ENCODE peak calls at places on chromosomes 5 and 9, in six cellular contexts. One of them, this sample, is unnamed.

GRCh38 chr5:80216096-80216495 is 39.8 kb downstream of the SERINC5 start:
- DNase-seq in stimulated activated CD4-positive, alpha-beta T cell treated with anti-CD3 and anti-CD28 coated beads, Interleukin-2, amount 100 ng/mL, for 48 hours: no peak
- DNase-seq in chondrocyte: no peak
- DNase-seq in stimulated activated CD8-positive, alpha-beta memory T cell treated with anti-CD3 and anti-CD28 coated beads, Interleukin-2, amount 100 ng/mL, for 1 hour: no peak
- DNase-seq in T follicular helper cell: no peak
- DNase-seq in HCT116: no peak
- DNase-seq in this sample: no peak

GRCh38 chr5:130324953-130325671 is 420.8 kb downstream of the CHSY3 start:
- DNase-seq in stimulated activated CD4-positive, alpha-beta T cell treated with anti-CD3 and anti-CD28 coated beads, Interleukin-2, amount 100 ng/mL, for 48 hours: no peak
- DNase-seq in HCT116: no peak
- DNase-seq in T follicular helper cell: no peak
- DNase-seq in chondrocyte: no peak
- DNase-seq in stimulated activated CD8-positive, alpha-beta memory T cell treated with anti-CD3 and anti-CD28 coated beads, Interleukin-2, amount 100 ng/mL, for 1 hour: no peak
- DNase-seq in this sample: no peak

GRCh38 chr9:38338359-38339014 is 54.0 kb upstream of the ALDH1B1 start:
- DNase-seq in T follicular helper cell: no peak
- DNase-seq in chondrocyte: no peak
- DNase-seq in HCT116: no peak
- DNase-seq in stimulated activated CD8-positive, alpha-beta memory T cell treated with anti-CD3 and anti-CD28 coated beads, Interleukin-2, amount 100 ng/mL, for 1 hour: no peak
- DNase-seq in stimulated activated CD4-positive, alpha-beta T cell treated with anti-CD3 and anti-CD28 coated beads, Interleukin-2, amount 100 ng/mL, for 48 hours: no peak
- DNase-seq in this sample: no peak

GRCh38 chr5:92939428-92939827 is 641.6 kb downstream of the NR2F1-AS1 start:
- DNase-seq in stimulated activated CD8-positive, alpha-beta memory T cell treated with anti-CD3 and anti-CD28 coated beads, Interleukin-2, amount 100 ng/mL, for 1 hour: no peak
- DNase-seq in stimulated activated CD4-positive, alpha-beta T cell treated with anti-CD3 and anti-CD28 coated beads, Interleukin-2, amount 100 ng/mL, for 48 hours: no peak
- DNase-seq in HCT116: no peak
- DNase-seq in T follicular helper cell: no peak
- DNase-seq in chondrocyte: no peak
- DNase-seq in this sample: no peak

GRCh38 chr5:133456933-133457402 is 155.4 kb downstream of the FSTL4 start:
- DNase-seq in T follicular helper cell: no peak
- DNase-seq in stimulated activated CD8-positive, alpha-beta memory T cell treated with anti-CD3 and anti-CD28 coated beads, Interleukin-2, amount 100 ng/mL, for 1 hour: no peak
- DNase-seq in HCT116: no peak
- DNase-seq in chondrocyte: no peak
- DNase-seq in stimulated activated CD4-positive, alpha-beta T cell treated with anti-CD3 and anti-CD28 coated beads, Interleukin-2, amount 100 ng/mL, for 48 hours: no peak
- DNase-seq in this sample: no peak

GRCh38 chr9:36345103-36345846 is 54.8 kb downstream of the RNF38 start:
- DNase-seq in stimulated activated CD8-positive, alpha-beta memory T cell treated with anti-CD3 and anti-CD28 coated beads, Interleukin-2, amount 100 ng/mL, for 1 hour: no peak
- DNase-seq in chondrocyte: no peak
- DNase-seq in T follicular helper cell: no peak
- DNase-seq in HCT116: no peak
- DNase-seq in stimulated activated CD4-positive, alpha-beta T cell treated with anti-CD3 and anti-CD28 coated beads, Interleukin-2, amount 100 ng/mL, for 48 hours: no peak
- DNase-seq in this sample: no peak

GRCh38 chr5:180093651-180094382 is 22.3 kb upstream of the RNF130 start:
- DNase-seq in T follicular helper cell: no peak
- DNase-seq in stimulated activated CD8-positive, alpha-beta memory T cell treated with anti-CD3 and anti-CD28 coated beads, Interleukin-2, amount 100 ng/mL, for 1 hour: no peak
- DNase-seq in HCT116: no peak
- DNase-seq in chondrocyte: no peak
- DNase-seq in stimulated activated CD4-positive, alpha-beta T cell treated with anti-CD3 and anti-CD28 coated beads, Interleukin-2, amount 100 ng/mL, for 48 hours: no peak
- DNase-seq in this sample: no peak

GRCh38 chr9:128419061-128419925 is 1.4 kb upstream of the CERCAM start:
- DNase-seq in HCT116: no peak
- DNase-seq in stimulated activated CD4-positive, alpha-beta T cell treated with anti-CD3 and anti-CD28 coated beads, Interleukin-2, amount 100 ng/mL, for 48 hours: no peak
- DNase-seq in stimulated activated CD8-positive, alpha-beta memory T cell treated with anti-CD3 and anti-CD28 coated beads, Interleukin-2, amount 100 ng/mL, for 1 hour: no peak
- DNase-seq in chondrocyte: no peak
- DNase-seq in T follicular helper cell: no peak
- DNase-seq in this sample: no peak

This sample was measured in RWPE2.